ENCODE peak calls at places on chromosomes 12 and 14, in five cellular contexts. One of them, this sample, is unnamed.

GRCh38 chr12:41778934-41779333 is 365.7 kb downstream of the GXYLT1 start:
- DNase-seq in hippocampal formation: no peak
- DNase-seq in pancreas: no peak
- DNase-seq in pons: no peak
- DNase-seq in activated T-helper 1 cell treated with anti-CD3 and anti-CD28 coated beads, Interleukin-12 subunit alpha, Interleukin-12 subunit beta, Interleukin-2, Interleukin-4 antibody, amounts not matched to agents 30 ng/mL and 10 ng/mL and 1 ng/mL, durations not matched to agents 14 hours and 24 hours and 36 hours: no peak
- DNase-seq in this sample: no peak

GRCh38 chr14:85010186-85010585 is 519.8 kb upstream of the FLRT2 start:
- DNase-seq in pons: no peak
- DNase-seq in activated T-helper 1 cell treated with anti-CD3 and anti-CD28 coated beads, Interleukin-12 subunit alpha, Interleukin-12 subunit beta, Interleukin-2, Interleukin-4 antibody, amounts not matched to agents 30 ng/mL and 10 ng/mL and 1 ng/mL, durations not matched to agents 14 hours and 24 hours and 36 hours: no peak
- DNase-seq in pancreas: no peak
- DNase-seq in hippocampal formation: no peak
- DNase-seq in this sample: no peak

GRCh38 chr12:101782544-101782855 is 43.2 kb upstream of the SYCP3 start:
- DNase-seq in activated T-helper 1 cell treated with anti-CD3 and anti-CD28 coated beads, Interleukin-12 subunit alpha, Interleukin-12 subunit beta, Interleukin-2, Interleukin-4 antibody, amounts not matched to agents 30 ng/mL and 10 ng/mL and 1 ng/mL, durations not matched to agents 14 hours and 24 hours and 36 hours: no peak
- DNase-seq in pons: no peak
- DNase-seq in pancreas: no peak
- DNase-seq in hippocampal formation: no peak
- DNase-seq in this sample: no peak

GRCh38 chr14:104326848-104327247 is 188.5 kb downstream of the KIF26A start:
- DNase-seq in pancreas: no peak
- DNase-seq in hippocampal formation: no peak
- DNase-seq in pons: no peak
- DNase-seq in activated T-helper 1 cell treated with anti-CD3 and anti-CD28 coated beads, Interleukin-12 subunit alpha, Interleukin-12 subunit beta, Interleukin-2, Interleukin-4 antibody, amounts not matched to agents 30 ng/mL and 10 ng/mL and 1 ng/mL, durations not matched to agents 14 hours and 24 hours and 36 hours: no peak
- DNase-seq in this sample: no peak

GRCh38 chr12:46267618-46268348 is 1.1 kb downstream of the SLC38A1 start:
- DNase-seq in activated T-helper 1 cell treated with anti-CD3 and anti-CD28 coated beads, Interleukin-12 subunit alpha, Interleukin-12 subunit beta, Interleukin-2, Interleukin-4 antibody, amounts not matched to agents 30 ng/mL and 10 ng/mL and 1 ng/mL, durations not matched to agents 14 hours and 24 hours and 36 hours: peak; percentile 33
- DNase-seq in hippocampal formation: no peak
- DNase-seq in pons: no peak
- DNase-seq in pancreas: peak; percentile 31
- DNase-seq in this sample: no peak

GRCh38 chr12:105993766-105994165 is 145.0 kb downstream of the NUAK1 start:
- DNase-seq in pancreas: no peak
- DNase-seq in pons: no peak
- DNase-seq in hippocampal formation: no peak
- DNase-seq in activated T-helper 1 cell treated with anti-CD3 and anti-CD28 coated beads, Interleukin-12 subunit alpha, Interleukin-12 subunit beta, Interleukin-2, Interleukin-4 antibody, amounts not matched to agents 30 ng/mL and 10 ng/mL and 1 ng/mL, durations not matched to agents 14 hours and 24 hours and 36 hours: no peak
- DNase-seq in this sample: no peak

GRCh38 chr14:70706177-70706576 is 64.5 kb downstream of the TTC9 start:
- DNase-seq in activated T-helper 1 cell treated with anti-CD3 and anti-CD28 coated beads, Interleukin-12 subunit alpha, Interleukin-12 subunit beta, Interleukin-2, Interleukin-4 antibody, amounts not matched to agents 30 ng/mL and 10 ng/mL and 1 ng/mL, durations not matched to agents 14 hours and 24 hours and 36 hours: no peak
- DNase-seq in pons: no peak
- DNase-seq in pancreas: no peak
- DNase-seq in hippocampal formation: no peak
- DNase-seq in this sample: no peak

GRCh38 chr14:89348726-89349125 is 68.3 kb downstream of the FOXN3 start:
- DNase-seq in pons: no peak
- DNase-seq in hippocampal formation: no peak
- DNase-seq in activated T-helper 1 cell treated with anti-CD3 and anti-CD28 coated beads, Interleukin-12 subunit alpha, Interleukin-12 subunit beta, Interleukin-2, Interleukin-4 antibody, amounts not matched to agents 30 ng/mL and 10 ng/mL and 1 ng/mL, durations not matched to agents 14 hours and 24 hours and 36 hours: no peak
- DNase-seq in pancreas: no peak
- DNase-seq in this sample: no peak

GRCh38 chr14:102900631-102901571 is 21.6 kb upstream of the AMN start:
- DNase-seq in activated T-helper 1 cell treated with anti-CD3 and anti-CD28 coated beads, Interleukin-12 subunit alpha, Interleukin-12 subunit beta, Interleukin-2, Interleukin-4 antibody, amounts not matched to agents 30 ng/mL and 10 ng/mL and 1 ng/mL, durations not matched to agents 14 hours and 24 hours and 36 hours: no peak
- DNase-seq in pancreas: no peak
- DNase-seq in hippocampal formation: no peak
- DNase-seq in pons: no peak
- DNase-seq in this sample: no peak

GRCh38 chr12:114254172-114254571 is 151.8 kb downstream of the TBX5 start:
- DNase-seq in pons: no peak
- DNase-seq in pancreas: no peak
- DNase-seq in hippocampal formation: no peak
- DNase-seq in activated T-helper 1 cell treated with anti-CD3 and anti-CD28 coated beads, Interleukin-12 subunit alpha, Interleukin-12 subunit beta, Interleukin-2, Interleukin-4 antibody, amounts not matched to agents 30 ng/mL and 10 ng/mL and 1 ng/mL, durations not matched to agents 14 hours and 24 hours and 36 hours: no peak
- DNase-seq in this sample: no peak